ENCODE peak calls at places on chromosomes 5 and 9, in ten cellular contexts. Q is GM06990; U is neural crest cell; M is NB4; T is left ventricle myocardium inferior; P is natural killer cell; Y is CD8-positive, alpha-beta T cell; Z is spleen; C is body of pancreas; R is activated CD8-positive, alpha-beta T cell treated with anti-CD3 and anti-CD28 coated beads for 36 hours. D is an unnamed sample.

GRCh38 chr9:129860653-129861446 is 25.6 kb downstream of the USP20 start:
- DNase-seq in Q (no peak), U (no peak), M (peak; percentile 62), T (no peak), P (no peak), Y (no peak), Z (no peak), C (no peak), R (peak; percentile 80), D (no peak)

GRCh38 chr9:116317503-116317902 is 163.9 kb downstream of the PAPPA start:
- DNase-seq in Q (no peak), U (no peak), M (no peak), T (no peak), P (no peak), Y (no peak), Z (no peak), C (no peak), R (no peak), D (no peak)

GRCh38 chr9:70261131-70261870 is 2.5 kb downstream of the SMC5 start:
- DNase-seq in Q (no peak), U (no peak), M (no peak), T (no peak), P (no peak), Y (no peak), Z (no peak), C (no peak), R (no peak), D (no peak)

GRCh38 chr9:97525451-97525850 is 24.0 kb downstream of the TMOD1 start:
- DNase-seq in Q (no peak), U (no peak), M (no peak), T (no peak), P (no peak), Y (no peak), Z (no peak), C (no peak), R (no peak), D (peak; percentile 53)

GRCh38 chr5:68348447-68349222 is 133.1 kb downstream of the PIK3R1 start:
- DNase-seq in Q (no peak), U (no peak), M (no peak), T (peak; percentile 50), P (no peak), Y (no peak), Z (no peak), C (no peak), R (no peak), D (no peak)

GRCh38 chr9:33814816-33815215 is 2.1 kb upstream of the UBE2R2 start:
- DNase-seq in Q (no peak), U (no peak), M (peak; percentile 55), T (no peak), P (no peak), Y (no peak), Z (no peak), C (no peak), R (no peak), D (no peak)

GRCh38 chr5:135253601-135254165 is 145.3 kb downstream of the MACROH2A1 start:
- DNase-seq in Q (no peak), U (no peak), M (no peak), T (no peak), P (no peak), Y (no peak), Z (no peak), C (no peak), R (no peak), D (no peak)

GRCh38 chr5:32734822-32735378 is 23.8 kb downstream of the NPR3 start:
- DNase-seq in Q (no peak), U (no peak), M (no peak), T (no peak), P (no peak), Y (no peak), Z (no peak), C (no peak), R (no peak), D (no peak)

GRCh38 chr5:79396265-79396664 is 117.7 kb downstream of the HOMER1 start:
- DNase-seq in Q (no peak), U (no peak), M (no peak), T (no peak), P (no peak), Y (no peak), Z (no peak), C (no peak), R (no peak), D (no peak)

GRCh38 chr9:99515087-99515486 is 293.0 kb downstream of the SEC61B start:
- DNase-seq in Q (peak; percentile 39), U (no peak), M (no peak), T (no peak), P (no peak), Y (no peak), Z (no peak), C (peak; percentile 46), R (no peak), D (no peak)

GRCh38 chr9:99509900-99510299 is 287.8 kb downstream of the SEC61B start:
- DNase-seq in Q (no peak), U (no peak), M (no peak), T (no peak), P (no peak), Y (no peak), Z (no peak), C (no peak), R (no peak), D (no peak)

GRCh38 chr9:99509291-99509826 is 287.3 kb downstream of the SEC61B start:
- DNase-seq in Q (no peak), U (no peak), M (no peak), T (no peak), P (no peak), Y (no peak), Z (no peak), C (no peak), R (no peak), D (no peak)

GRCh38 chr9:99513441-99514112 is 291.5 kb downstream of the SEC61B start:
- DNase-seq in Q (peak; percentile 64), U (no peak), M (no peak), T (no peak), P (no peak), Y (no peak), Z (no peak), C (no peak), R (no peak), D (no peak)

GRCh38 chr9:99511723-99512122 is 289.6 kb downstream of the SEC61B start:
- DNase-seq in Q (no peak), U (no peak), M (no peak), T (no peak), P (no peak), Y (no peak), Z (no peak), C (no peak), R (no peak), D (no peak)
- TF ChIP-seq CTCF in Q (peak; percentile 17), U (no peak), M (no peak), T (no peak), P (no peak), Y (no peak), Z (no peak), C (no peak), R (no peak), D (peak; percentile 1)

DNA sequence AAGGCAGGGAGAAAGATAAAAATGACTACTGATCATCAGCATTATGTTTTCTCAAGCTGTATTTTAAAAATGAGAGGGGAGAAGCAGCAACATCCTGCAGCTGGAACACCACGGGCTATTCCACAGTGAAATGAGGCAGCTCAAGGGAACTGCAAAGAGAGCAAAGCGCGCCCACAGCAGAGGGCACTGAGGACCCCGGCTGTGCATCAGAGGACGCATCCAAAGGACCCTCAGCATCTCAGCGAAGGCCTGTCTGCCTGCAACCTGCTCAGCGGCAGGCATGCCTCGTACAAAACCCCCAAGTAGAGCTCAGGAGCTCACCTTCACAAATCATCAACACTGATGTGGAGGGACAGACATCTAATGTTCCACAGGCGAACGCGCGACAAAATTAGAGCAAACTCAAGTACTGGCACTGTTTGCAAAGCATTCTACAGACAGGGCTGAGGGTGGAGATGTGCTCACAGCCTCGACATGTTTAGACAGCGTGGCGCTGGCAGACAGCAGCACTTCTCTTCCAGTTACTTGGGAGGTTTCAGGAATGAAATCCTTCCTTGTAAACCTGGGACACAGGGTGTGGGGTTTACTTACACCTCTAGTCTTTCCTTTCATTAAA is 80.9 kb downstream of the DCP2 start:
- DNase-seq in Q (no peak), U (no peak), M (no peak), T (no peak), P (no peak), Y (no peak), Z (peak; percentile 47), C (no peak), R (no peak), D (no peak)
- TF ChIP-seq CTCF in Q (no peak), U (no peak), M (no peak), T (no peak), P (no peak), Y (no peak), Z (no peak), C (no peak), R (no peak), D (no peak)

DNA sequence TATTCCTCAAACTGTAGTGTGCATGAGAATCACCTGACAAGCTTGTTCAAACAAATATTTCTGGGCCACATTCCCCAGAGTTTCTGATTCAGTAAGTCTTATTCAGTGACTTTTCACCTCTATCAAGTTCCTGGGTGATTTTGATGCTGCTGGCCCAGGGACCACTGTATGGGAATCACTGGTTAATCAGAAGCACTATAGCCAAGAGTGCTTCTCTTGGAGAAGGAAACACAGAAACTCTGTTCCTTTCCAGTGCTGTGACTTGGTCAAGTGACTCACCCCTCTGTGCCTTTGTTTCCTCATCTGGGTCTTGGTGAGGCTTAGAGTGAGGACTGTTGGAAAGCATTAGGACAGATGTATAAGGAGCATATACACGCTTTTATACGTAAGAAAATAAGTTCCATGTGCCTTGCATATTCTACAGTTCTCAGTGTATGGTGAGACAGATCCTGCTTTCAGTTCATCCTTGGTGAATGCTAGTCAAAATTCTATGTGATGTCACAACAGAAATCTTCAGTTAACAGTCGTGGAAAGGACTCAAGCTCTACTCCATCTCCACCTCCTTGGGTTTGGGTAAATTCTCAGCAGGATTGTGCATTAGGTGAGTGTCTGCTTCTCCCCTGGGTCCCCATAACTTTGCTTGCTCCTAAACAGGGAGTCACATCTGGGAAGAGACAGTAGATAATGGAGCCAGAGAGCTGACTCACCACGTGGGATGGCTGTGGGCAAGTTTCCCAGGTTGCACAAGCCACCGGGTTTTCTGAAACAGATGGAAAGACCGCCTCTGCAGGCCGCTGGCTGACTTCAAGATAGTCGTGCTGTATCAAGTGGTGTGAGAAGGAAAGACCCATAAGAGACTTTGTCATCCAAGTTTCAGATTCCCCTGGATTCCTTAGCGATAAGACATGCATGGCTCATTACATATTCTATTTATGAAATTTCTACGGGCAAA is 117.0 kb downstream of the NXNL2 start:
- DNase-seq in Q (no peak), U (no peak), M (peak; percentile 61), T (peak; percentile 84), P (no peak), Y (no peak), Z (no peak), C (peak; percentile 62), R (no peak), D (peak; percentile 95)
- TF ChIP-seq CTCF in Q (no peak), U (no peak), M (no peak), T (peak; percentile 37), P (no peak), Y (no peak), Z (no peak), C (no peak), R (no peak), D (peak; percentile 51)

DNA sequence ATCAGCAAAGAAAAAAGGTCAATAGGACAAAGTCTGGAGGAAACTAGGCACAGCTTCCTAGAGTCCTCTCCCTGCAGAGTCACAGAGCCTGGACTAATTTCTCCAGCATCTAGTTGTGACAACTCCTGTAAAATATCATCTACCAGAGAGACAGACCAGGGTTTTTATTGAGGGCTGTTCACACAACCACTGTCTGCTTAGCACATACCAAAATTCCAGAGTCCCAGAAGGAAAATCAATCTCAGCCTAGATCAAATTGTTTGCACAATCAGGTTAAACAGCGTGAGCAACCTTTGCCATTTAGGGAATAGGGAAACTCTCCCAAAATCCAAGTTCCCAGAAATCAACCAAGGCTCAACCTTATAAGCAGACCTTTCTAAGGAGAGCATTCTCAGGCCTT is 190.3 kb downstream of the SYK start:
- DNase-seq in Q (no peak), U (no peak), M (no peak), T (no peak), P (no peak), Y (no peak), Z (no peak), C (no peak), R (no peak), D (no peak)
- TF ChIP-seq CTCF in Q (no peak), U (no peak), M (no peak), T (no peak), P (no peak), Y (no peak), Z (no peak), C (no peak), R (no peak), D (no peak)

D was measured in BJ.